ENCODE peak calls at places on chromosomes 6 and 20, in six cellular contexts. D, X, E, H, V and G are unnamed samples.

GRCh38 chr6:149895702-149896310 is 2.1 kb downstream of the RAET1E start:
- DNase-seq in X (no peak), D (no peak), H (peak; percentile 44), E (peak; percentile 90), V (peak; percentile 80), G (no peak)

GRCh38 chr6:116073765-116074450 is 13.2 kb upstream of the FRK start:
- DNase-seq in V (peak; percentile 29), X (no peak), D (no peak), H (peak; percentile 39), E (peak; percentile 63), G (no peak)

GRCh38 chr20:62062661-62063600 is 2.8 kb downstream of the TAF4 start:
- DNase-seq in H (no peak), V (no peak), X (no peak), D (peak; percentile 40), E (no peak), G (peak; percentile 89)

GRCh38 chr6:165308926-165309731 is at the start of gene C6orf118:
- DNase-seq in E (peak; percentile 62), X (no peak), D (peak; percentile 63), V (peak; percentile 65), H (peak; percentile 59), G (peak; percentile 84)

GRCh38 chr6:163820745-163821456 is 406.4 kb downstream of the QKI start:
- DNase-seq in D (no peak), V (no peak), E (no peak), X (no peak), H (no peak), G (no peak)

GRCh38 chr20:44196278-44196677 is 9.3 kb upstream of the JPH2 start:
- DNase-seq in X (no peak), D (no peak), H (peak; percentile 32), E (no peak), V (no peak), G (no peak)

GRCh38 chr6:115302731-115303130 is 758.0 kb downstream of the FRK start:
- DNase-seq in H (no peak), E (no peak), V (no peak), X (no peak), D (no peak), G (no peak)

GRCh38 chr6:160461641-160462040 is 113.5 kb downstream of the SLC22A3 start:
- DNase-seq in V (no peak), D (no peak), E (peak; percentile 32), X (no peak), H (no peak), G (no peak)

GRCh38 chr20:38304845-38305447 is 990 bp downstream of the BPI start:
- DNase-seq in H (peak; percentile 43), X (no peak), V (peak; percentile 46), E (peak; percentile 18), D (no peak), G (no peak)

GRCh38 chr20:23160536-23161243 is 74.6 kb upstream of the CD93 start:
- DNase-seq in X (no peak), V (no peak), H (no peak), E (no peak), D (no peak), G (no peak)

GRCh38 chr6:125944434-125944816 is 12.1 kb upstream of the HINT3 start:
- DNase-seq in D (no peak), H (peak; percentile 89), X (peak; percentile 78), E (peak; percentile 40), V (peak; percentile 76), G (peak; percentile 43)

GRCh38 chr6:151773382-151773781 is 34.1 kb upstream of the ESR1 start:
- DNase-seq in V (no peak), X (no peak), D (no peak), H (no peak), E (no peak), G (peak; percentile 67)

GRCh38 chr20:47540443-47541354 is 39.0 kb downstream of the NCOA3 start:
- DNase-seq in E (peak; percentile 34), H (peak; percentile 41), X (no peak), V (no peak), D (no peak), G (peak; percentile 25)

GRCh38 chr6:18567380-18567779 is 180.2 kb downstream of the RNF144B start:
- DNase-seq in V (no peak), D (no peak), X (no peak), E (no peak), H (no peak), G (no peak)

GRCh38 chr6:38420207-38420606 is 219.5 kb downstream of the BTBD9 start:
- DNase-seq in D (no peak), E (no peak), X (no peak), V (no peak), H (no peak), G (peak; percentile 64)

GRCh38 chr6:2870046-2870636 is 28.5 kb upstream of the SERPINB1 start:
- DNase-seq in H (no peak), E (no peak), V (no peak), D (no peak), X (no peak), G (no peak)

GRCh38 chr20:57578476-57579165 is 17.7 kb downstream of the PCK1 start:
- DNase-seq in V (no peak), E (no peak), D (no peak), H (no peak), X (no peak), G (peak; percentile 64)

GRCh38 chr20:50027611-50028105 is 44.9 kb downstream of the SNAI1 start:
- DNase-seq in X (peak; percentile 25), E (peak; percentile 90), D (peak; percentile 66), V (peak; percentile 90), H (peak; percentile 84), G (peak; percentile 99)

GRCh38 chr6:166760288-166760687 is 133.2 kb upstream of the RPS6KA2 start:
- DNase-seq in X (no peak), E (no peak), V (no peak), H (no peak), D (no peak), G (no peak)

GRCh38 chr6:16623029-16623653 is 138.1 kb downstream of the ATXN1 start:
- DNase-seq in V (peak; percentile 25), X (no peak), D (no peak), H (peak; percentile 4), E (no peak), G (no peak)

GRCh38 chr6:85355816-85356215 is 94.1 kb upstream of the NT5E start:
- DNase-seq in H (no peak), V (no peak), D (no peak), E (no peak), X (no peak), G (no peak)

GRCh38 chr6:98764378-98764911 is 69.9 kb upstream of the POU3F2 start:
- DNase-seq in E (no peak), D (no peak), V (peak; percentile 3), X (no peak), H (no peak), G (no peak)

GRCh38 chr6:162626869-162627268 is 100.7 kb downstream of the PRKN start:
- DNase-seq in V (no peak), D (no peak), X (no peak), H (no peak), E (no peak), G (no peak)

GRCh38 chr6:140542858-140543257 is 1168.4 kb upstream of the CITED2 start:
- DNase-seq in H (no peak), X (no peak), D (no peak), E (peak; percentile 47), V (no peak), G (no peak)

GRCh38 chr6:29769336-29769735 is 46.1 kb downstream of the HLA-F start:
- DNase-seq in H (no peak), X (no peak), D (no peak), V (no peak), E (no peak), G (no peak)

GRCh38 chr6:167811689-167812487 is 14.8 kb upstream of the AFDN start:
- DNase-seq in D (no peak), V (no peak), E (no peak), X (no peak), H (no peak), G (no peak)

GRCh38 chr6:7283676-7284075 is 29.3 kb downstream of the SSR1 start:
- DNase-seq in H (no peak), E (no peak), D (no peak), X (no peak), V (no peak), G (no peak)

GRCh38 chr20:63177134-63177784 is 38.7 kb downstream of the YTHDF1 start:
- DNase-seq in X (no peak), H (peak; percentile 66), D (no peak), E (no peak), V (no peak), G (peak; percentile 88)

GRCh38 chr6:166435574-166435973 is 52.8 kb upstream of the MPC1 start:
- DNase-seq in H (no peak), V (no peak), D (no peak), E (no peak), X (peak; percentile 24), G (no peak)